ENCODE peak calls at places on chromosomes 5 and 9, in five cellular contexts. Z is uterus, W is heart left ventricle, R is transverse colon, B is coronary artery. T is an unnamed sample.

GRCh38 chr9:133135193-133135745 is 14.2 kb upstream of the RALGDS start:
- DNase-seq in B (no peak), W (peak), Z (peak), R (peak), T (peak)

GRCh38 chr9:111945216-111945615 is 48.6 kb downstream of the UGCG start:
- DNase-seq in B (no peak), W (no peak), Z (no peak), R (no peak), T (peak)

GRCh38 chr5:62348723-62349481 is 42.9 kb downstream of the KIF2A start:
- DNase-seq in B (no peak), Z (no peak), R (no peak), W (no peak), T (no peak)

GRCh38 chr5:96582343-96582742 is 79.8 kb upstream of the CAST start:
- DNase-seq in W (no peak), R (peak), B (no peak), Z (no peak), T (peak)

GRCh38 chr9:76729980-76730737 is 34.1 kb upstream of the PCA3 start:
- DNase-seq in W (no peak), R (no peak), Z (no peak), B (no peak), T (no peak)

GRCh38 chr5:43191740-43192557 is at the start of gene NIM1K:
- DNase-seq in R (peak), B (no peak), Z (peak), W (peak), T (peak)

GRCh38 chr5:139272471-139273321 is 20.8 kb upstream of the MATR3 start:
- DNase-seq in W (no peak), Z (no peak), R (peak), B (no peak), T (peak)

GRCh38 chr5:155307219-155307618 is 293.7 kb downstream of the KIF4B start:
- DNase-seq in B (no peak), Z (no peak), W (no peak), R (no peak), T (no peak)

GRCh38 chr5:154202379-154203260 is 12.1 kb downstream of the GALNT10 start:
- DNase-seq in R (peak), Z (no peak), B (no peak), W (no peak), T (no peak)

GRCh38 chr5:22560115-22560514 is 293.0 kb downstream of the CDH12 start:
- DNase-seq in R (no peak), B (no peak), Z (no peak), W (no peak), T (peak)

GRCh38 chr5:4862500-4862899 is 277.6 kb upstream of the ADAMTS16 start:
- DNase-seq in Z (no peak), B (no peak), W (no peak), R (no peak), T (peak)

GRCh38 chr5:54278979-54279717 is 31.2 kb downstream of the ARL15 start:
- DNase-seq in B (no peak), W (no peak), R (no peak), Z (no peak), T (no peak)

GRCh38 chr9:26331223-26331622 is 561.4 kb downstream of the CAAP1 start:
- DNase-seq in Z (no peak), B (no peak), R (no peak), W (no peak), T (peak)

GRCh38 chr9:133101356-133102189 is 19.5 kb downstream of the RALGDS start:
- DNase-seq in R (no peak), B (peak), W (no peak), Z (no peak), T (no peak)

GRCh38 chr5:169283887-169284286 is 17.1 kb downstream of the SLIT3 start:
- DNase-seq in Z (no peak), R (no peak), W (no peak), B (no peak), T (no peak)

GRCh38 chr5:167573274-167574127 is 717.9 kb upstream of the WWC1 start:
- DNase-seq in R (no peak), W (no peak), B (no peak), Z (no peak), T (peak)

GRCh38 chr5:167577616-167578015 is 713.8 kb upstream of the WWC1 start:
- DNase-seq in B (no peak), R (no peak), Z (no peak), W (no peak), T (no peak)

GRCh38 chr5:167574381-167574780 is 717.1 kb upstream of the WWC1 start:
- DNase-seq in B (no peak), Z (no peak), R (no peak), W (no peak), T (no peak)

GRCh38 chr5:167576928-167577327 is 714.5 kb upstream of the WWC1 start:
- DNase-seq in Z (no peak), B (no peak), W (no peak), R (no peak), T (no peak)

GRCh38 chr5:167576126-167576525 is 715.3 kb upstream of the WWC1 start:
- DNase-seq in W (no peak), R (no peak), Z (no peak), B (no peak), T (peak)
- TF ChIP-seq CTCF in W (no peak), R (no peak), Z (no peak), B (no peak), T (peak)

GRCh38 chr9:131404581-131404980 is 10.7 kb downstream of the PRRC2B start:
- DNase-seq in B (no peak), W (no peak), R (no peak), Z (no peak), T (peak)
- H3K4me3 ChIP-seq in B (peak), W (no peak), R (no peak), Z (no peak), T (no peak)

DNA sequence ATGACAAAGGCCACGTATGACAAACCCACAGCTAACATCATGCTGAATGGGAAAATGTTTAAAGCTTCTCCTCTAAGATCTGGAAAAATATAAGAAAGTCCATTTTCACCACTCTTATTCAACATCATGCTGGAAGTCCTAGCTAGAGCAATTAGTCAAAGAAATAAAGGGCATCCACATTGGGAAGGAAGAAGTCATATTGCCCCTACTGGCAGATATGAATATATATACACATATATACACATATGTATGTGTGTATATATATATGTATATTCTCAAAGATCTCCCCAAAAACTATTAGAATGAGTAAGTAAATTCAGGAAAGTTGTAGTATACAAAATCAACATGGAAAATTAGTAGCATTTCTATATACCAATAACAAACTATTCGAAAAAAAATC is 17.1 kb downstream of the APBA1 start:
- DNase-seq in W (no peak), B (no peak), R (no peak), Z (no peak), T (no peak)
- TF ChIP-seq CTCF in W (no peak), B (no peak), R (no peak), Z (no peak), T (no peak)

GRCh38 chr5:149886697-149887470 is 57.7 kb downstream of the PDE6A start:
- DNase-seq in B (no peak), R (no peak), Z (no peak), W (no peak), T (peak)

GRCh38 chr5:149887622-149888183 is 56.9 kb downstream of the PDE6A start:
- DNase-seq in B (no peak), Z (no peak), W (no peak), R (no peak), T (peak)

GRCh38 chr5:149886060-149886459 is 58.5 kb downstream of the PDE6A start:
- DNase-seq in W (no peak), R (peak), B (no peak), Z (no peak), T (peak)

GRCh38 chr5:149885512-149885911 is 59.1 kb downstream of the PDE6A start:
- DNase-seq in B (no peak), W (no peak), R (no peak), Z (no peak), T (no peak)

DNA sequence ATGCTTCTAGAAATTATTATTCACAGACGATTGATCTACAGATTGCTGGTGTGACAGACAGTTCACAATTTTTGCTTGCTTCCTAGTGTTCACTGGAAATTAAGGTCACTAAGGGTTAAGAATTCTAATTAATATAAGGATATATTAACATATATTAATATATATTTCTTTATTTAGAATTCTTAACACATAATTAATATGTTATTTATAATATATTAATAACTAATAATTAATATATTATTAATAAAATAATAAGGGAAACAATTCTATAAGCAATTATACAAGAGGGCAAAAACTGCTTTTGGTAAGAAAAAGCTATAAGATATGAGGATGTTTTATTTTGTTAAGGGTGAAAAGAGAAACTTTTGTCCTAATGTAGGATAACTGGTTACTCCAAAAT is 56.3 kb downstream of the PDE6A start:
- DNase-seq in R (no peak), B (no peak), W (no peak), Z (no peak), T (no peak)
- H3K4me3 ChIP-seq in R (no peak), B (no peak), W (no peak), Z (no peak), T (no peak)

GRCh38 chr5:27353970-27354369 is 315.6 kb upstream of the CDH9 start:
- DNase-seq in Z (no peak), R (no peak), B (no peak), W (no peak), T (no peak)
- TF ChIP-seq CTCF in Z (no peak), R (no peak), B (no peak), W (no peak), T (no peak)

DNA sequence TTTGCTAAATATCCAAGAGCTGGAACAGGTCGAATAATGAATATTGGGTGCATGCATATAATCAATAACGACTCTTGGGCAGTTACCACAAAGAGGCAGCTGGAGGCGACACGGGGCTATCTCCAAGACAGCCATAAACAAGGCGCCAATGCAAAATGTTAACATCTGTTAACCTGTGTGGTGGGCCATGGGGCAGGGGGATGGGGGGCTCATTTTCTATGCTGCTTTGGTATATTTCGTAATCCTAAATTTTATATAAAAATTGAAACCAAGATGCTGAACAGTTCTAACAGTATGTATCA is 1.3 kb upstream of the RNF44 start:
- DNase-seq in Z (no peak), B (no peak), R (no peak), W (no peak), T (no peak)
- H3K4me3 ChIP-seq in Z (no peak), B (peak), R (no peak), W (no peak), T (no peak)

GRCh38 chr5:140303987-140304386 is 1.1 kb upstream of the PFDN1 start:
- DNase-seq in W (no peak), B (no peak), R (no peak), Z (no peak), T (no peak)
- TF ChIP-seq CTCF in W (no peak), B (no peak), R (no peak), Z (no peak), T (no peak)